ENCODE peak calls at places on chromosomes 2 and 18, in six cellular contexts. P is naive thymus-derived CD4-positive, alpha-beta T cell; K is effector memory CD4-positive, alpha-beta T cell; S is GM12865; Q is small intestine; E is endothelial cell of umbilical vein. C is an unnamed sample.

GRCh38 chr2:235826791-235827190 is 332.9 kb downstream of the AGAP1 start:
- DNase-seq in K (no peak), Q (no peak), P (no peak), S (no peak), E (peak), C (no peak)

GRCh38 chr18:2050016-2050415 is 521.3 kb downstream of the METTL4 start:
- DNase-seq in K (no peak), Q (no peak), S (no peak), E (no peak), P (no peak), C (no peak)

GRCh38 chr2:144379891-144380311 is 140.0 kb downstream of the ZEB2 start:
- DNase-seq in S (no peak), P (no peak), E (peak), K (no peak), Q (no peak), C (no peak)

GRCh38 chr2:206084870-206085741 is 868 bp downstream of the INO80D start:
- DNase-seq in S (peak), Q (peak), E (peak), K (peak), P (peak), C (peak)

GRCh38 chr2:158395166-158395565 is 61.4 kb downstream of the CCDC148 start:
- DNase-seq in E (no peak), P (no peak), S (no peak), Q (peak), K (no peak), C (no peak)

GRCh38 chr18:74069178-74070050 is 78.2 kb downstream of the FBXO15 start:
- DNase-seq in P (no peak), S (no peak), K (no peak), E (no peak), Q (no peak), C (no peak)

GRCh38 chr2:104874230-104874629 is 20.3 kb downstream of the POU3F3 start:
- DNase-seq in E (no peak), S (no peak), P (no peak), Q (no peak), K (no peak), C (no peak)

GRCh38 chr2:235087812-235088607 is 136.2 kb downstream of the SH3BP4 start:
- DNase-seq in Q (peak), E (no peak), S (no peak), K (no peak), P (no peak), C (no peak)

GRCh38 chr18:62089174-62089573 is 97.7 kb downstream of the PIGN start:
- DNase-seq in E (no peak), S (no peak), K (no peak), P (no peak), Q (no peak), C (no peak)

GRCh38 chr2:109217362-109218086 is 88.5 kb downstream of the SH3RF3 start:
- DNase-seq in Q (peak), K (no peak), E (peak), P (no peak), S (peak), C (no peak)

GRCh38 chr2:53752385-53752784 is 15.2 kb upstream of the CHAC2 start:
- DNase-seq in E (no peak), K (no peak), S (no peak), Q (no peak), P (no peak), C (no peak)

GRCh38 chr2:237695201-237695780 is 67.9 kb downstream of the LRRFIP1 start:
- DNase-seq in E (peak), P (peak), S (peak), K (no peak), Q (peak), C (peak)
- H3K4me3 ChIP-seq in E (no peak), P (peak), S (peak), K (peak), Q (no peak), C (peak)

GRCh38 chr2:97995734-97996624 is at the start of gene TMEM131:
- DNase-seq in E (peak), P (peak), Q (peak), S (peak), K (peak), C (peak)

GRCh38 chr2:97998431-97998830 is 2.7 kb upstream of the TMEM131 start:
- DNase-seq in P (no peak), E (no peak), Q (no peak), K (no peak), S (no peak), C (no peak)

GRCh38 chr2:97995026-97995733 is 568 bp downstream of the TMEM131 start:
- DNase-seq in S (peak), E (peak), P (no peak), Q (peak), K (peak), C (peak)

GRCh38 chr2:97997774-97998392 is 2.1 kb upstream of the TMEM131 start:
- DNase-seq in K (no peak), E (no peak), S (no peak), Q (no peak), P (no peak), C (no peak)

GRCh38 chr2:97996679-97997078 is 931 bp upstream of the TMEM131 start:
- DNase-seq in K (no peak), E (no peak), P (no peak), S (no peak), Q (no peak), C (no peak)
- H3K4me3 ChIP-seq in K (peak), E (no peak), P (peak), S (peak), Q (no peak), C (peak)

DNA sequence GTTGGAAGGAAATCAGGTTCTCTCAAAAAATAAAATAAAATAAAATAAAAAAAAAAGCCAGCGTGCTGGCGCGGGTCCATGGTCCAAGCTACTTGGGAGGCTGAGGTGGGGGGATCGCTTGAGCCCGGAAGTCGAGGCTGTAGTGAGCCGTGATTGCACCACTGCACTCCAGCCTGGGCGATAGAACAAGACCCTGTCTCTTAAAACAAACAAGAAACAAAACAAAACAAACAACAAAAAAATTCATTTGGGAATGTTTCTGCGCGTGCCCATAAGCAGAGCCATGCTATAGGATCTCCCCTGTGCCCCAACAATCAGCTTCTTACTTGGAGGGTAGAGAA is 16.4 kb upstream of the CD8A start:
- DNase-seq in S (no peak), K (no peak), P (no peak), Q (no peak), E (no peak), C (no peak)
- H3K4me3 ChIP-seq in S (no peak), K (peak), P (peak), Q (no peak), E (no peak), C (peak)

GRCh38 chr18:70673834-70674233 is 385.0 kb downstream of the SOCS6 start:
- DNase-seq in Q (no peak), P (no peak), E (no peak), S (no peak), K (no peak), C (no peak)
- H3K4me3 ChIP-seq in Q (no peak), P (peak), E (no peak), S (no peak), K (no peak), C (no peak)

GRCh38 chr2:84846041-84846663 is 34.7 kb downstream of the TRABD2A start:
- DNase-seq in Q (peak), E (no peak), K (peak), P (no peak), S (peak), C (peak)

GRCh38 chr2:84846732-84847131 is 34.2 kb downstream of the TRABD2A start:
- DNase-seq in K (no peak), S (no peak), Q (peak), E (no peak), P (no peak), C (no peak)

GRCh38 chr2:84850471-84850870 is 30.4 kb downstream of the TRABD2A start:
- DNase-seq in K (no peak), P (no peak), Q (no peak), E (no peak), S (no peak), C (no peak)

GRCh38 chr2:84849271-84849952 is 31.5 kb downstream of the TRABD2A start:
- DNase-seq in P (no peak), E (no peak), S (no peak), Q (no peak), K (peak), C (peak)

GRCh38 chr2:84847326-84848050 is 33.4 kb downstream of the TRABD2A start:
- DNase-seq in Q (no peak), E (no peak), P (no peak), S (no peak), K (no peak), C (no peak)
- H3K4me3 ChIP-seq in Q (no peak), E (no peak), P (peak), S (no peak), K (peak), C (peak)

DNA sequence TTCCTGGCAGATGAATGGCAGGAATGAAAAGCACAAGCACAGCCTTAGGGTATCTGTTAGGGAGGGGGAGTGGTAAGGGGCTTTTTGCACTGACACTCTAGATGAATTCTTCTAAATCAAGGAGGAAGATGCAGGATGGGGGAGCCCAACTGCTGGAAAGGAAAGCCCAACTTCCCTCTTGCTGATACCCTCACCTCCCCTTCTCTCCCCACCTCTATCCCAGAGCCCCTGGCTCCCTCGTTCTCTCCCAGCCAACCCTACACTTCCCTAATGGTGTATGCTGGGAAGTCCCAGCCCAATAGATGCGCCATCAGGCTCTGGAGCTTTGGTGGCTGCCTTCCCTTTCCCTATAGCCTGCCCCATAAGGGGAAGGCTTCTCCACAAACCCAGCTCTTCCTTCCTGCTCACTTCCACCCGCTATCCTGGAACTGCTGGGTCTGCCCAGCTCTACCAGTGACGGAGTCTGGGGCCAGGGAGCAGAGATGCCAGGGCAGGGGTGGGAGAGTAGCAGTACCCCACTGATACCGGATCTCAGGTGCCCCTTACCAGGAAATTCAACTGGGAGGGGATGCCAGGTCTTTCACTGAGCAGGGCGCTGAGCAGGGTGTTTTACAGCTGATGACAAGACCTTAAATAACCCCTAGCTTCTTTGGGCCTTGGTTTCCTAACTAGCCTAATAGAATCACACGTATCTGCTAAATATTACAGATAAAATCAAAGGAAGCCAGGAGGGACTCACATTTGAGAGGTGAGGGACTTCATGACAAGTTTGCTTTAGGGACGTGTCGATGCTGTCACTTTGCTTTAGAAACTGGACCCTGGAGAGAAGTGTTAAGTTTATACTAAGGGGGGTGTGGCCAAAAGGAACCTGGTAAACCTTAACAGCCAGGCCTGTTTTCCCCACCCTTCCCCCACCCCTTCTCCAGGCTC is 82.6 kb downstream of the DNMT3A start:
- DNase-seq in S (no peak), K (no peak), E (no peak), P (no peak), Q (no peak), C (no peak)
- H3K4me3 ChIP-seq in S (no peak), K (no peak), E (no peak), P (no peak), Q (no peak), C (no peak)

C was measured in CD4-positive, alpha-beta memory T cell.